ENCODE peak calls at places on chromosomes 7 and 10, in seven cellular contexts. H is PC-3, N is hepatocyte, V is Karpas-422, J is GM23338, M is OCI-LY7, A is HCT116. G is an unnamed sample. For H3K9me2, the result is how much of the 10 kb centered on the place peaks cover.

GRCh38 chr10:5951721-5952407 is 25.5 kb downstream of the IL15RA start:
- DNase-seq in H (no peak), N (no peak), V (no peak), J (no peak), M (no peak), A (no peak), G (peak)

GRCh38 chr10:122373713-122374112 is 795 bp upstream of the PLEKHA1 start:
- DNase-seq in H (peak), N (peak), V (no peak), J (peak), M (no peak), A (no peak), G (peak)

GRCh38 chr7:70812511-70812910 is 319.4 kb upstream of the GALNT17 start:
- DNase-seq in H (no peak), N (no peak), V (no peak), J (peak), M (peak), A (no peak), G (no peak)

GRCh38 chr10:102404361-102405107 is 9.0 kb downstream of the NFKB2 start:
- DNase-seq in H (no peak), N (no peak), V (no peak), J (no peak), M (no peak), A (no peak), G (no peak)

GRCh38 chr7:2051708-2052656 is 180.8 kb downstream of the MAD1L1 start:
- DNase-seq in H (no peak), N (no peak), V (no peak), J (no peak), M (no peak), A (no peak), G (no peak)

GRCh38 chr7:2521952-2522591 is 2.5 kb downstream of the LFNG start:
- DNase-seq in H (peak), N (no peak), V (no peak), J (no peak), M (no peak), A (no peak), G (peak)

GRCh38 chr10:45557275-45557905 is 115.2 kb downstream of the ZFAND4 start:
- DNase-seq in H (no peak), N (no peak), V (peak), J (peak), M (peak), A (no peak), G (no peak)

GRCh38 chr10:33570495-33570894 is 236.0 kb upstream of the NRP1 start:
- DNase-seq in H (no peak), N (no peak), V (no peak), J (no peak), M (no peak), A (no peak), G (no peak)

GRCh38 chr7:67267914-67268313 is 271.3 kb downstream of the TYW1 start:
- DNase-seq in H (no peak), N (no peak), V (no peak), J (no peak), M (no peak), A (no peak), G (no peak)

GRCh38 chr10:57696641-57697040 is 571.1 kb downstream of the IPMK start:
- DNase-seq in H (peak), N (peak), V (no peak), J (no peak), M (no peak), A (no peak), G (peak)

GRCh38 chr7:64654796-64655548 is 11.0 kb upstream of the ZNF107 start:
- DNase-seq in H (no peak), N (no peak), V (peak), J (no peak), M (no peak), A (no peak), G (no peak)

GRCh38 chr10:123565691-123566660 is 100.2 kb upstream of the GPR26 start:
- DNase-seq in H (no peak), N (no peak), V (no peak), J (no peak), M (no peak), A (no peak), G (no peak)

GRCh38 chr10:109962247-109962646 is 38.9 kb upstream of the XPNPEP1 start:
- DNase-seq in H (peak), N (no peak), V (no peak), J (no peak), M (no peak), A (no peak), G (peak)
- H3K9me2 ChIP-seq in H (under half), N (under half), V (under half), J (under half), M (under half), A (under half), G (under half)

GRCh38 chr7:30921540-30921930 is 9.9 kb downstream of the AQP1 start:
- DNase-seq in H (no peak), N (no peak), V (no peak), J (no peak), M (no peak), A (no peak), G (no peak)
- H3K27ac ChIP-seq in H (no peak), N (no peak), V (no peak), J (no peak), M (no peak), A (no peak), G (no peak)

DNA sequence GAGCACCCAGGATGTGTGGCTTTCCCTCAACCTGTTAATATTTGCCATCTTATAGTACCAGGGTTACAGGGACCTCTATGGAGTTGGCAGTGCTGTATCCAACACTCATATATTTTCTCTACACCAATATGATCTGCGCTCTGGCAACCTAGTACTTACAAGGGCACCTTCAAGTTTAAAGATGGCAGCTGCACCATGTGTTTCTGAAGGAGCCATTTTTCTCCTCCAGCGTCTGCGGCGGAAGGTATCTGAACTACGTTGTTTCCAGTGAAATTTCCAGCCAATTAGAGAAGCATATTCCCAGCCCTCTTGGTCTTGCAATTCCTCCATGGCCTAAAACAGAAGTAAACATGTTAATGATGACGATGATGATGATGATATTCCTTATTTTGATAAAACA is 125.6 kb downstream of the MYOF start:
- DNase-seq in H (no peak), N (no peak), V (no peak), J (no peak), M (no peak), A (no peak), G (no peak)
- H3K9me2 ChIP-seq in H (under half), N (under half), V (under half), J (under half), M (under half), A (under half), G (under half)

GRCh38 chr7:39560997-39561396 is 5.2 kb upstream of the YAE1 start:
- DNase-seq in H (no peak), N (no peak), V (no peak), J (peak), M (no peak), A (no peak), G (no peak)
- H3K27ac ChIP-seq in H (no peak), N (no peak), V (no peak), J (no peak), M (no peak), A (no peak), G (no peak)

GRCh38 chr7:77247206-77247850 is 47.7 kb upstream of the FGL2 start:
- DNase-seq in H (peak), N (peak), V (peak), J (peak), M (peak), A (peak), G (peak)

GRCh38 chr7:77242535-77242934 is 42.9 kb upstream of the FGL2 start:
- DNase-seq in H (no peak), N (no peak), V (peak), J (no peak), M (no peak), A (no peak), G (no peak)

GRCh38 chr7:77246031-77246430 is 46.4 kb upstream of the FGL2 start:
- DNase-seq in H (no peak), N (no peak), V (no peak), J (no peak), M (no peak), A (no peak), G (no peak)

GRCh38 chr7:77244222-77244934 is 44.8 kb upstream of the FGL2 start:
- DNase-seq in H (peak), N (no peak), V (peak), J (no peak), M (no peak), A (no peak), G (no peak)

DNA sequence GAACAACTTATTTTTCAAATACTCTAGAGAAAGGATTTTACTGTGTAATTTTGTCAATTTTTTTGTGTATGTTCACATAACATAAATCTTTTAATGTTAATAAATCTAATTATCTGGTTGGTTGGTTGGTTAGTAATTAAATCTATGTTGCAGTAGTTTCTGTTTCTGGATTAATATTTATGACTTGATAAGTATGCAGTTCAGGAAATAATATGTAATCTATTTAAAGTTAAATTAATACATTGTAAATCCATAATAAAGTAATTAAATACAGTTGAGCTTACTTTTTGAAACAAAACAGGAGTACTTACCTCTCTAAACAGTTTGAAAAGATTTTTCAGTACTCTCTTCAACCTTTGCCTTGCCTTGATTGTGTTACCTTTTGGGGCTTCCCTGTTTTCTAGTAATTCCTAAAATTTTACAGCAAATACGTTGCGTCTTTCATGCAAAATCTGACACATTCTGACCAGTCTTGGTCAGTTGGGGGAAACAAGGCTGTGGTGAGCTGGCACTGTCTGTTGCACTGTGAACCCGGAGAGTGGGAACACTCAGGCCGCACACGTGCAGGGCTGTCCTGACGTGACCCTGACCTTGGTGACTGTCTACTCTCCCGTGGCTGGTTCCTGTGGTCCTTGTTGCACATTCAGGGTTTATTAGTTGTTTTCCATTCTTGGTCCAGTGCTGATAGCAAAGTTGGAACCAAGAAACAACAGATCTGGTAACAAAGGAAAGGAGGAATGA is 45.6 kb upstream of the FGL2 start:
- DNase-seq in H (no peak), N (no peak), V (no peak), J (no peak), M (no peak), A (no peak), G (no peak)
- H3K9me2 ChIP-seq in H (under half), N (under half), V (under half), J (under half), M (under half), A (under half), G (under half)

GRCh38 chr10:61781969-61782403 is 119.3 kb downstream of the CABCOCO1 start:
- DNase-seq in H (peak), N (peak), V (no peak), J (no peak), M (no peak), A (no peak), G (peak)

GRCh38 chr10:61787170-61787569 is 114.3 kb upstream of the ARID5B start:
- DNase-seq in H (no peak), N (no peak), V (no peak), J (no peak), M (no peak), A (no peak), G (peak)

GRCh38 chr10:61786728-61787127 is 114.8 kb upstream of the ARID5B start:
- DNase-seq in H (peak), N (no peak), V (no peak), J (no peak), M (no peak), A (peak), G (peak)

GRCh38 chr10:61785410-61786105 is 115.9 kb upstream of the ARID5B start:
- DNase-seq in H (no peak), N (no peak), V (no peak), J (no peak), M (no peak), A (no peak), G (peak)

GRCh38 chr10:61784354-61785131 is 117.0 kb upstream of the ARID5B start:
- DNase-seq in H (no peak), N (no peak), V (no peak), J (no peak), M (no peak), A (no peak), G (peak)
- H3K27ac ChIP-seq in H (no peak), N (no peak), V (no peak), J (no peak), M (no peak), A (no peak), G (no peak)

G was measured in GM23248.